ENCODE peak calls at places on chromosomes 5 and 9, in six cellular contexts. W is GM23248, I is right cardiac atrium, A is MM.1S, H is fibroblast of lung, D is heart left ventricle. C is an unnamed sample. For H3K4me1, the result is how much of the 10 kb centered on the place peaks cover.

GRCh38 chr9:136133191-136133958 is 14.7 kb upstream of the TMEM250 start:
- DNase-seq in W (peak), I (no peak), A (no peak), H (peak), D (no peak), C (peak)

GRCh38 chr5:1552469-1553255 is 28.9 kb upstream of the LPCAT1 start:
- DNase-seq in W (peak), I (peak), A (peak), H (peak), D (peak), C (peak)

GRCh38 chr5:130102375-130102774 is 198.1 kb downstream of the CHSY3 start:
- DNase-seq in W (no peak), I (no peak), A (peak), H (no peak), D (no peak), C (no peak)

GRCh38 chr5:32083981-32084430 is 90.1 kb downstream of the GOLPH3 start:
- DNase-seq in W (no peak), I (no peak), A (no peak), H (no peak), D (no peak), C (no peak)

GRCh38 chr5:37900692-37901091 is 60.9 kb upstream of the GDNF start:
- DNase-seq in W (peak), I (peak), A (no peak), H (peak), D (peak), C (no peak)

GRCh38 chr5:173954671-173955605 is 34.0 kb upstream of the C5orf47 start:
- DNase-seq in W (peak), I (no peak), A (peak), H (peak), D (peak), C (no peak)

GRCh38 chr5:119358901-119359603 is 3.2 kb downstream of the TNFAIP8 start:
- DNase-seq in W (no peak), I (no peak), A (no peak), H (no peak), D (no peak), C (no peak)

GRCh38 chr9:27033815-27034403 is 28.4 kb upstream of the LRRC19 start:
- DNase-seq in W (peak), I (peak), A (peak), H (peak), D (peak), C (peak)

GRCh38 chr5:158387499-158387898 is 528.6 kb upstream of the CLINT1 start:
- DNase-seq in W (no peak), I (no peak), A (no peak), H (no peak), D (no peak), C (no peak)

GRCh38 chr5:68673451-68674180 is 420.2 kb upstream of the SLC30A5 start:
- DNase-seq in W (no peak), I (no peak), A (no peak), H (no peak), D (no peak), C (no peak)

GRCh38 chr5:68251386-68251785 is 35.8 kb downstream of the PIK3R1 start:
- DNase-seq in W (no peak), I (no peak), A (no peak), H (peak), D (no peak), C (no peak)

GRCh38 chr5:68274847-68275700 is 59.5 kb downstream of the PIK3R1 start:
- DNase-seq in W (no peak), I (no peak), A (no peak), H (no peak), D (no peak), C (no peak)

GRCh38 chr5:14298126-14298847 is 155.1 kb downstream of the TRIO start:
- DNase-seq in W (peak), I (no peak), A (no peak), H (peak), D (no peak), C (no peak)

GRCh38 chr9:19231126-19232035 is 888 bp downstream of the DENND4C start:
- DNase-seq in W (peak), I (no peak), A (peak), H (peak), D (no peak), C (no peak)

GRCh38 chr9:130892503-130893249 is 3.9 kb downstream of the QRFP start:
- DNase-seq in W (no peak), I (no peak), A (no peak), H (no peak), D (no peak), C (no peak)

GRCh38 chr5:28473531-28474107 is 1435.2 kb upstream of the CDH9 start:
- DNase-seq in W (no peak), I (no peak), A (peak), H (peak), D (no peak), C (no peak)

GRCh38 chr9:15333376-15333881 is 26.4 kb upstream of the TTC39B start:
- DNase-seq in W (no peak), I (no peak), A (no peak), H (no peak), D (no peak), C (no peak)

GRCh38 chr5:130536726-130537125 is 628.3 kb downstream of the HINT1 start:
- DNase-seq in W (no peak), I (no peak), A (no peak), H (no peak), D (no peak), C (no peak)

GRCh38 chr9:82513242-82513750 is 524.7 kb downstream of the SPATA31D1 start:
- DNase-seq in W (peak), I (no peak), A (no peak), H (peak), D (peak), C (no peak)

GRCh38 chr9:128115187-128116103 is 12.1 kb downstream of the PTGES2 start:
- DNase-seq in W (no peak), I (peak), A (no peak), H (no peak), D (no peak), C (no peak)

GRCh38 chr9:115157245-115157674 is 39.3 kb upstream of the TNC start:
- DNase-seq in W (peak), I (no peak), A (no peak), H (peak), D (no peak), C (no peak)

GRCh38 chr9:78962186-78962585 is 609.6 kb upstream of the TLE4 start:
- DNase-seq in W (no peak), I (no peak), A (no peak), H (no peak), D (no peak), C (no peak)

GRCh38 chr5:3346111-3346820 is 249.4 kb upstream of the IRX1 start:
- DNase-seq in W (no peak), I (no peak), A (no peak), H (no peak), D (no peak), C (no peak)

GRCh38 chr5:81774359-81774758 is 23.5 kb upstream of the SSBP2 start:
- DNase-seq in W (peak), I (no peak), A (no peak), H (no peak), D (no peak), C (no peak)

GRCh38 chr5:5798041-5798827 is 375.8 kb downstream of the ICE1 start:
- DNase-seq in W (no peak), I (no peak), A (no peak), H (no peak), D (no peak), C (no peak)

GRCh38 chr5:37799865-37800421 is 39.9 kb downstream of the GDNF start:
- DNase-seq in W (no peak), I (no peak), A (peak), H (no peak), D (no peak), C (no peak)

GRCh38 chr9:131410051-131410491 is 16.2 kb downstream of the PRRC2B start:
- DNase-seq in W (no peak), I (no peak), A (no peak), H (peak), D (no peak), C (no peak)

DNA sequence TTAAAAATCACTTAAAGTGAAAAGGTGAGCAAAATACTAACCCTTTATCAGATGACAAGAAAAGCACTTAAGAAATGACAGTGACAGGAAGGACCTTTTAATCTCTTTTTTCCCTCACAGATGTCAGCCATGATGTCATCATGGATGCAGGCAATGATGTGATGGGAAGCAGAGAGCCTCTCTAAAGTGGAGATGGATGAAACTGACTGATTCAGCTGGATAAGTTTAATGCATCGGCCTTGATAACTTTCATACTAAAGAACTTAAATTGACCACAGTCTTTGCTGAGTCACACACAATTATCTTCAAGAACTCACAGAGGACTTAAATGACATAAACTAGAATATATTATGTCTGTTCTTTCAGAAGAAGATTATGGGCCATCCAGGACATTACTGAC is 153.2 kb upstream of the FGF10 start:
- DNase-seq in W (no peak), I (no peak), A (no peak), H (peak), D (no peak), C (no peak)
- H3K4me1 ChIP-seq in W (under half), I (under half), A (under half), H (under half), D (under half), C (under half)

DNA sequence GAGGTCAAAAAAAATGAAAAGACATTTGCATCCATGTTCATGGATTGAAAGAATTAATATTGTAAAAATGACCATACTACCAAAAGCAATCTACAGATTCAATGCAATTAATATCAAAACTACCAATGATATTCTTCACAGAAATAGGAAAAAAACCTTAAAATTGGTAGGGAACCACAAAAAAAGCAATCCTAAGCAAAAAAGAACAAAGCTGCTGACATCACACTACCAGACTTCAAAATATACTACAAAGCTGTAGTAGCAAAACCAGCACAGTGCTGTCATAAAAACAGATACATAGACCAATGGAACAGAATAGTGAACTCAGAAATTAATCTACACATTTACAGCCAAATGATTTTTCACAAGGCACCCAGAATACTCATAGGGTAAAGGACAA is 34.3 kb downstream of the RGMB start:
- DNase-seq in W (no peak), I (no peak), A (no peak), H (no peak), D (no peak), C (no peak)
- H3K4me1 ChIP-seq in W (under half), I (under half), A (under half), H (under half), D (under half), C (under half)

GRCh38 chr9:121282309-121283071 is 14.5 kb downstream of the GSN start:
- DNase-seq in W (peak), I (peak), A (no peak), H (peak), D (peak), C (no peak)
- H3K4me1 ChIP-seq in W (half or more), I (half or more), A (under half), H (half or more), D (under half), C (under half)

DNA sequence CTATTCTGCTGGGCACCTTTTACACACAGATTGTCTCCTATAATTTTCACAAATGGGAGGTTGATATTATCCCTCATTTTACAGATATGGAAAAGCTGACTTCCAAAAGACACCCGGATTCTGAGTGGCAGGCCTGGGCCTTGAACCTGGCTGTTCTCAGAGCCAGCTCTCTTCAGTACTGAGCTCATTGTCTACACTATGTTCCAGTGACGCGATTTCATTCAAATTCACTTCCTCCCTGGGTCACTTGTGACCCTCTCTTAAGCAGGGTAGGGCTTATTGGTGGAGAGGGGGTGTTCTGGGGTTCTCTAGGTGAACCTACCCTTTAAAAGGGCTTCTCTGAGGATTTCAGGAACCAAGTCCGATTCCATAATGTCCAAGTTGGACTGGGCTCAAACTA is 70.2 kb downstream of the ANKRD33B start:
- DNase-seq in W (no peak), I (no peak), A (no peak), H (no peak), D (no peak), C (no peak)
- H3K4me1 ChIP-seq in W (under half), I (under half), A (under half), H (under half), D (under half), C (under half)

GRCh38 chr9:37994639-37995347 is 74.2 kb downstream of the SHB start:
- DNase-seq in W (peak), I (peak), A (no peak), H (peak), D (peak), C (no peak)

GRCh38 chr9:37996050-37996811 is 72.8 kb downstream of the SHB start:
- DNase-seq in W (no peak), I (peak), A (no peak), H (no peak), D (no peak), C (no peak)

GRCh38 chr9:37997636-37998374 is 71.2 kb downstream of the SHB start:
- DNase-seq in W (no peak), I (no peak), A (no peak), H (no peak), D (no peak), C (no peak)

GRCh38 chr9:37995348-37995737 is 73.7 kb downstream of the SHB start:
- DNase-seq in W (no peak), I (no peak), A (no peak), H (no peak), D (no peak), C (no peak)

GRCh38 chr9:37996812-37997202 is 72.2 kb downstream of the SHB start:
- DNase-seq in W (no peak), I (no peak), A (no peak), H (no peak), D (no peak), C (no peak)
- H3K4me1 ChIP-seq in W (under half), I (under half), A (under half), H (under half), D (under half), C (under half)

C was measured in H1.